ENCODE peak calls at places on chromosome 15, in five cellular contexts. One of them, this sample, is unnamed.

GRCh38 chr15:61041886-61042285 is 187.2 kb downstream of the RORA start:
- DNase-seq in endothelial cell of umbilical vein: peak
- DNase-seq in GM13977: no peak
- DNase-seq in KG1: no peak
- DNase-seq in kidney epithelial cell: no peak
- DNase-seq in this sample: no peak

GRCh38 chr15:70172124-70172523 is 74.4 kb upstream of the TLE3 start:
- DNase-seq in endothelial cell of umbilical vein: no peak
- DNase-seq in KG1: no peak
- DNase-seq in kidney epithelial cell: no peak
- DNase-seq in GM13977: no peak
- DNase-seq in this sample: no peak

GRCh38 chr15:49706805-49707204 is 86.0 kb downstream of the DTWD1 start:
- DNase-seq in KG1: no peak
- DNase-seq in kidney epithelial cell: no peak
- DNase-seq in GM13977: no peak
- DNase-seq in endothelial cell of umbilical vein: no peak
- DNase-seq in this sample: no peak

GRCh38 chr15:69532066-69532465 is 79.4 kb downstream of the RPLP1 start:
- DNase-seq in GM13977: no peak
- DNase-seq in endothelial cell of umbilical vein: no peak
- DNase-seq in kidney epithelial cell: no peak
- DNase-seq in KG1: no peak
- DNase-seq in this sample: no peak

GRCh38 chr15:70283511-70283910 is 185.8 kb upstream of the TLE3 start:
- DNase-seq in endothelial cell of umbilical vein: no peak
- DNase-seq in KG1: no peak
- DNase-seq in kidney epithelial cell: no peak
- DNase-seq in GM13977: no peak
- DNase-seq in this sample: no peak

GRCh38 chr15:39618063-39618823 is 37.4 kb downstream of the THBS1 start:
- DNase-seq in GM13977: no peak
- DNase-seq in KG1: no peak
- DNase-seq in kidney epithelial cell: no peak
- DNase-seq in endothelial cell of umbilical vein: no peak
- DNase-seq in this sample: no peak

GRCh38 chr15:101807345-101807945 is 4.1 kb downstream of the OR4F6 start:
- DNase-seq in kidney epithelial cell: peak
- DNase-seq in KG1: no peak
- DNase-seq in endothelial cell of umbilical vein: no peak
- DNase-seq in GM13977: no peak
- DNase-seq in this sample: no peak

GRCh38 chr15:75809986-75810750 is 33.1 kb upstream of the UBE2Q2 start:
- DNase-seq in endothelial cell of umbilical vein: peak
- DNase-seq in KG1: no peak
- DNase-seq in GM13977: peak
- DNase-seq in kidney epithelial cell: no peak
- DNase-seq in this sample: peak

GRCh38 chr15:62981071-62981470 is 61.5 kb upstream of the TPM1 start:
- DNase-seq in KG1: no peak
- DNase-seq in endothelial cell of umbilical vein: no peak
- DNase-seq in GM13977: no peak
- DNase-seq in kidney epithelial cell: no peak
- DNase-seq in this sample: no peak

GRCh38 chr15:76714950-76715349 is 190.2 kb downstream of the SCAPER start:
- DNase-seq in GM13977: no peak
- DNase-seq in KG1: no peak
- DNase-seq in kidney epithelial cell: no peak
- DNase-seq in endothelial cell of umbilical vein: no peak
- DNase-seq in this sample: no peak

GRCh38 chr15:90774731-90775521 is 57.8 kb downstream of the BLM start:
- DNase-seq in GM13977: no peak
- DNase-seq in endothelial cell of umbilical vein: peak
- DNase-seq in kidney epithelial cell: peak
- DNase-seq in KG1: no peak
- DNase-seq in this sample: no peak

GRCh38 chr15:48644498-48644826 is 1.0 kb downstream of the FBN1 start:
- DNase-seq in GM13977: peak
- DNase-seq in KG1: no peak
- DNase-seq in kidney epithelial cell: no peak
- DNase-seq in endothelial cell of umbilical vein: peak
- DNase-seq in this sample: peak

GRCh38 chr15:66761723-66762595 is 59.9 kb downstream of the SMAD6 start:
- DNase-seq in endothelial cell of umbilical vein: no peak
- DNase-seq in KG1: no peak
- DNase-seq in kidney epithelial cell: no peak
- DNase-seq in GM13977: no peak
- DNase-seq in this sample: no peak

GRCh38 chr15:75887178-75887577 is 16.5 kb upstream of the FBXO22 start:
- DNase-seq in endothelial cell of umbilical vein: no peak
- DNase-seq in GM13977: no peak
- DNase-seq in KG1: no peak
- DNase-seq in kidney epithelial cell: no peak
- DNase-seq in this sample: no peak